ENCODE peak calls at places on chromosome 6, in eight cellular contexts. X is DND-41, N is PC-9, I is left ventricle myocardium inferior, F is uterus, L is PC-3, Q is brain microvascular endothelial cell, V is lower lobe of right lung. H is an unnamed sample.

GRCh38 chr6:42788671-42789070 is 6.8 kb downstream of the BICRAL start:
- DNase-seq in X (no peak), V (no peak), F (no peak), L (no peak), I (no peak), N (no peak), Q (no peak), H (no peak)

GRCh38 chr6:17035257-17035757 is 66.5 kb upstream of the STMND1 start:
- DNase-seq in I (no peak), V (no peak), Q (no peak), X (no peak), F (no peak), N (no peak), L (no peak), H (no peak)

GRCh38 chr6:22149081-22149480 is 147.8 kb downstream of the PRL start:
- DNase-seq in Q (no peak), I (no peak), F (no peak), X (peak; percentile 54), V (no peak), L (no peak), N (no peak), H (no peak)

GRCh38 chr6:150514806-150515362 is 84.8 kb upstream of the PLEKHG1 start:
- DNase-seq in I (no peak), L (peak; percentile 39), Q (no peak), X (no peak), N (peak; percentile 81), F (no peak), V (no peak), H (no peak)

GRCh38 chr6:152636675-152637421 is at the start of gene SYNE1:
- DNase-seq in X (no peak), Q (no peak), I (peak; percentile 54), V (peak; percentile 78), F (peak; percentile 56), L (no peak), N (no peak), H (peak; percentile 82)

GRCh38 chr6:124795879-124796838 is 166.1 kb upstream of the RNF217 start:
- DNase-seq in N (no peak), F (no peak), L (peak; percentile 18), X (no peak), I (peak; percentile 22), Q (peak; percentile 38), V (no peak), H (no peak)

GRCh38 chr6:138031850-138032249 is 75.4 kb downstream of the PERP start:
- DNase-seq in N (no peak), Q (no peak), I (no peak), X (no peak), L (peak; percentile 27), F (no peak), V (no peak), H (no peak)

GRCh38 chr6:14664616-14665315 is 547.2 kb downstream of the CD83 start:
- DNase-seq in X (peak; percentile 15), N (peak; percentile 69), F (no peak), I (no peak), L (peak; percentile 72), Q (no peak), V (no peak), H (no peak)

GRCh38 chr6:54428437-54428836 is 120.2 kb downstream of the TINAG start:
- DNase-seq in X (no peak), I (no peak), F (no peak), Q (no peak), N (no peak), L (no peak), V (no peak), H (no peak)

GRCh38 chr6:156617376-156617775 is 159.8 kb upstream of the ARID1B start:
- DNase-seq in V (no peak), I (no peak), Q (peak; percentile 9), F (no peak), N (no peak), L (no peak), X (no peak), H (no peak)

GRCh38 chr6:33199687-33200233 is 705 bp downstream of the RXRB start:
- DNase-seq in F (no peak), N (peak; percentile 73), I (peak; percentile 77), L (peak; percentile 74), X (peak; percentile 82), Q (peak; percentile 31), V (no peak), H (peak; percentile 90)

GRCh38 chr6:33198853-33199436 is 1.5 kb downstream of the RXRB start:
- DNase-seq in V (no peak), F (no peak), N (no peak), Q (no peak), X (no peak), L (no peak), I (no peak), H (peak; percentile 57)

GRCh38 chr6:33201147-33201545 is 479 bp downstream of the SLC39A7 start:
- DNase-seq in V (no peak), X (no peak), F (no peak), I (no peak), L (no peak), Q (no peak), N (no peak), H (no peak)

GRCh38 chr6:33201935-33202334 is 1.3 kb downstream of the SLC39A7 start:
- DNase-seq in N (no peak), I (no peak), L (no peak), V (no peak), X (no peak), Q (no peak), F (no peak), H (no peak)

DNA sequence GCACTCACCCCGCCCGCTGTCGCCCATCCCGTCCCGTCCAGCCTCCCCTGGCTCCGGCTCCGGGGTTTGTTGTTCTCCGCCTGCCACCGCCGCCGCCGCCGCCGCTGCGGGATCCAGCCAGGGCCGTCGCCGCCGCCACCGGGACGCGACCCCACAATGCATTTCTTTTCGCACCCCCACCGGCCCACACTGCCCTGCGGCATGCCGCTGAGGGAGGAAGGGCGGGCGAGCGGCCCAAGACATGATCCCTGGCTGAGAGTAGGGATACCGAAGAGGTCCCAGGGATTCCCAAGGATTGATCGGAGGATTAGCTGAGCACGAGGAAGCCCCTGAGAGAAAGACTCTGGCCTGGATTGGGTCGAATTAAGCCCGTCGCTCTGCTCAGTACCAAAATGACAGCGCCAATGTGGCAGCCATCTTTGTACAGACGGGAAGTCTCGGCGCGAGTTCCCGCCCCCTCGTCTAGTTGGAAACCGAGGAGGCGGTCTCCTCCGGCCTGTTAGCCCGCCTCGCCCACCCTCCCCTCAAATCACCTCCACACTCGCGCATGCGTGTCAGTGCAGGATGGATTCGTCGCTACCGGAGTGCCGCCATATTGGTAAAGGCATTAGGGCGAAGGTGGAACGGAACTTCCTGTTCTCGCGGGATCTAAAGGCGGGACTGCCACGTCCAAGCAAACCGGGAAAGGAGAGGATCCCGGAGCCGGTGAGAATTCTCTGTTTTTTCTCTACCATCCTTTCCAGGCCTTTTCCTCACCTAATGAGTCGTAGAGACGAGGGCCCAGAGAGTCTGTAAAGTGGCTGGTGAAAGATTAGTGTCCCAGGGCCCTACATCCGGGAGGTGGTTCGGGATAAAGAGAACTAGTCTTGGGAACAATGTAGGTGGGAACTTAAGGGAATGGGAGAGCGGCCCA is at the start of the genes RXRB and SLC39A7:
- DNase-seq in F (peak; percentile 99), N (peak; percentile 96), I (peak; percentile 99), V (peak; percentile 99), Q (peak; percentile 99), L (peak; percentile 99), X (peak; percentile 99), H (peak; percentile 99)
- H3K36me3 ChIP-seq in F (no peaks in the 10 kb centered on the region), N (peaks cover 33% of the 10 kb centered on the region), I (peaks cover 50% of the 10 kb centered on the region), V (peaks cover 41% of the 10 kb centered on the region), Q (peaks cover 45% of the 10 kb centered on the region), L (peaks cover 33% of the 10 kb centered on the region), X (peaks cover 60% of the 10 kb centered on the region), H (peaks cover 43% of the 10 kb centered on the region)

DNA sequence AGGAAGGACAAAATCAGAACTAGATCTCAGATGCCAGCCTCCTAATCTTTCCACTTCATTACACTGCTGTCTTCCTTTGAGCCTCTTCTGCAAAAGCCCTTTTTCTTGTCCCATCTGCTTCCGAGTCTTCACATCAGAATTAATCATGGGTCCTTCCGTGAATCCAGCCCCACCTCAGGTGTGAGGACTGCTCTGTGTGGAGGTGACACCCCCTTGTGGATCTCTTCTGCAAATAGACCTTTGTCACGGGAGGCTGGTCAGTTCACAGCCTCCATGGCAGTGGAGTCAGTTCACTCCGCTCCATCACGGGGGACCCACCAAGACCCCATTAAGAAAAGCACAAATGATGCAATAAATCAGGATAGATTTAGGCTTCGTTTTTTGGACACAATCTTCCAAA is 171.1 kb downstream of the ADAT2 start:
- DNase-seq in Q (peak; percentile 31), X (no peak), I (no peak), V (no peak), L (peak; percentile 25), F (no peak), N (no peak), H (no peak)
- TF ChIP-seq CTCF in Q (peak; percentile 66), X (peak; percentile 33), I (peak; percentile 55), V (no peak), L (peak; percentile 51), F (no peak), N (peak; percentile 32), H (no peak)

DNA sequence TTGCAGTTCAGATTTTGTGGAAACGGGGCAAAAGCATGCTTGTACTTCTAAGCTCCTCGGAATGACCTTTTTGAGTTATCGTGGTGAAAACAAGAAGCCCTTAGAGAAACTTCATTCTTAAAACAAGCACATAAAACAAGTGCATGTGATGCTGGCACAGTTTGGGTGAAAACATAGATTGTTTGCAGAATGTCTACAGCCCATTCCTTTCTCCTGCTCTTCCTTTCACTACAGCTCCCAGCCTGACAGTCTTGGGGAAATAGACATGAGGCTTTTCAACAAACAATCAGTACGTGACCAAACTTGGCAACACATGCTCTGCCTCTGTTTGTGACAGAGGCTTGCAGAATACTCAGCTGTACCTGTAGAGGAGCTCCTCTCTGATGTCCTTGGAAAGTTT is 321.5 kb downstream of the ZFAND3 start:
- DNase-seq in L (no peak), Q (no peak), N (no peak), X (no peak), F (no peak), I (no peak), V (no peak), H (no peak)
- H3K36me3 ChIP-seq in L (no peaks in the 10 kb centered on the region), Q (no peaks in the 10 kb centered on the region), N (no peaks in the 10 kb centered on the region), X (peaks cover 11% of the 10 kb centered on the region), F (no peaks in the 10 kb centered on the region), I (no peaks in the 10 kb centered on the region), V (peaks cover 6% of the 10 kb centered on the region), H (no peaks in the 10 kb centered on the region)

GRCh38 chr6:7276199-7276524 is 36.8 kb downstream of the SSR1 start:
- DNase-seq in L (no peak), N (no peak), F (no peak), Q (no peak), I (no peak), V (no peak), X (no peak), H (no peak)
- TF ChIP-seq CTCF in L (no peak), N (no peak), F (no peak), Q (no peak), I (no peak), V (peak; percentile 10), X (no peak), H (no peak)

DNA sequence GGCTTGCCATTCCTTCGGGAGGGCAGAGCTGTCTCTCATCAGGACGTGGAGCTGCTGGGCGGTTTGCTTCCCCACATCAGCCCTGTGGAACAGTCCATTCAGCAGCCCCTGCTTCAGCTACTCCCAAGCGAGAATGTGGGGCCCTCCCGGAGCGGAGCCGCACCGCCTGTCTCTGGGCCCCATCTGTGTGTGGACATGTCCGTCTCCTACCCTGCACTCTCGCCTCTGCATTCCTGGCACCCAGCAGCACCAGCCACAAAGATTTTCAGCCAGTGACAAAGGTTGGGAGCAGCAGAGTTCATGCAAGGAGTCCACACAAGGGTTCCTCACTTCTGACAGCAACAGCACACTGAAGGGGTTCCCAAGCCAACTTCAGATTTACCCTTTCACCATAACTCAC is 29.0 kb upstream of the SLC22A1 start:
- DNase-seq in X (no peak), Q (no peak), I (no peak), F (no peak), L (no peak), V (no peak), N (no peak), H (no peak)
- H3K36me3 ChIP-seq in X (peaks cover 98% of the 10 kb centered on the region), Q (peaks cover 67% of the 10 kb centered on the region), I (peaks cover 95% of the 10 kb centered on the region), F (no peaks in the 10 kb centered on the region), L (peaks cover 15% of the 10 kb centered on the region), V (peaks cover 97% of the 10 kb centered on the region), N (peaks cover 12% of the 10 kb centered on the region), H (peaks cover 96% of the 10 kb centered on the region)

GRCh38 chr6:33414592-33415271 is 3.2 kb downstream of the CUTA start:
- DNase-seq in L (peak; percentile 7), X (no peak), N (no peak), Q (no peak), V (no peak), I (no peak), F (no peak), H (no peak)
- TF ChIP-seq CTCF in L (peak; percentile 53), X (peak; percentile 56), N (no peak), Q (peak; percentile 68), V (no peak), I (no peak), F (no peak), H (peak; percentile 13)

H was measured in upper lobe of right lung.